ENCODE peak calls at places on chromosomes 11 and 22, in four cellular contexts. One of them, this sample, is unnamed.

GRCh38 chr11:96122601-96123044 is 198.7 kb upstream of the MTMR2 start:
- DNase-seq in GM06990: no peak
- DNase-seq in RWPE2: peak
- DNase-seq in thoracic aorta: no peak
- DNase-seq in this sample: peak

GRCh38 chr11:107928046-107928766 is at the start of gene RAB39A:
- DNase-seq in thoracic aorta: peak
- DNase-seq in GM06990: peak
- DNase-seq in RWPE2: peak
- DNase-seq in this sample: peak

GRCh38 chr22:26534166-26534855 is 22.0 kb upstream of the TFIP11 start:
- DNase-seq in RWPE2: no peak
- DNase-seq in GM06990: no peak
- DNase-seq in thoracic aorta: no peak
- DNase-seq in this sample: peak

GRCh38 chr22:25143161-25144076 is 56.2 kb upstream of the CRYBB3 start:
- DNase-seq in thoracic aorta: no peak
- DNase-seq in RWPE2: no peak
- DNase-seq in GM06990: no peak
- DNase-seq in this sample: no peak

GRCh38 chr11:66891849-66892660 is 35.2 kb downstream of the LRFN4 start:
- DNase-seq in thoracic aorta: peak
- DNase-seq in GM06990: peak
- DNase-seq in RWPE2: peak
- DNase-seq in this sample: peak

GRCh38 chr11:122045181-122045586 is 70.8 kb downstream of the BLID start:
- DNase-seq in thoracic aorta: no peak
- DNase-seq in GM06990: no peak
- DNase-seq in RWPE2: no peak
- DNase-seq in this sample: peak

GRCh38 chr11:11010624-11011127 is 152.8 kb upstream of the ZBED5 start:
- DNase-seq in RWPE2: no peak
- DNase-seq in thoracic aorta: no peak
- DNase-seq in GM06990: no peak
- DNase-seq in this sample: peak

GRCh38 chr11:90594658-90595057 is 371.8 kb upstream of the CHORDC1 start:
- DNase-seq in GM06990: no peak
- DNase-seq in RWPE2: no peak
- DNase-seq in thoracic aorta: no peak
- DNase-seq in this sample: peak

GRCh38 chr11:125167954-125168821 is 3.6 kb downstream of the PKNOX2 start:
- DNase-seq in RWPE2: peak
- DNase-seq in thoracic aorta: no peak
- DNase-seq in GM06990: no peak
- DNase-seq in this sample: no peak

GRCh38 chr22:45781941-45782340 is 110.3 kb downstream of the ATXN10 start:
- DNase-seq in thoracic aorta: no peak
- DNase-seq in GM06990: no peak
- DNase-seq in RWPE2: no peak
- DNase-seq in this sample: no peak

GRCh38 chr11:109077340-109077927 is 344.6 kb upstream of the C11orf87 start:
- DNase-seq in thoracic aorta: no peak
- DNase-seq in RWPE2: no peak
- DNase-seq in GM06990: no peak
- DNase-seq in this sample: no peak

GRCh38 chr11:6328321-6328720 is 8.0 kb upstream of the CAVIN3 start:
- DNase-seq in GM06990: no peak
- DNase-seq in thoracic aorta: no peak
- DNase-seq in RWPE2: no peak
- DNase-seq in this sample: no peak

GRCh38 chr11:21545701-21546100 is 647.2 kb upstream of the ANO5 start:
- DNase-seq in RWPE2: no peak
- DNase-seq in thoracic aorta: no peak
- DNase-seq in GM06990: no peak
- DNase-seq in this sample: no peak

GRCh38 chr22:23531283-23531921 is 48.7 kb downstream of the IGLL1 start:
- DNase-seq in GM06990: no peak
- DNase-seq in RWPE2: peak
- DNase-seq in thoracic aorta: no peak
- DNase-seq in this sample: no peak

GRCh38 chr22:42202669-42203068 is 67.8 kb downstream of the TCF20 start:
- DNase-seq in thoracic aorta: no peak
- DNase-seq in GM06990: no peak
- DNase-seq in RWPE2: no peak
- DNase-seq in this sample: no peak

GRCh38 chr11:40292636-40293585 is 1166.5 kb downstream of the LRRC4C start:
- DNase-seq in thoracic aorta: no peak
- DNase-seq in RWPE2: no peak
- DNase-seq in GM06990: no peak
- DNase-seq in this sample: no peak

GRCh38 chr11:117471776-117472175 is 144.1 kb downstream of the CEP164 start:
- DNase-seq in thoracic aorta: no peak
- DNase-seq in GM06990: no peak
- DNase-seq in RWPE2: no peak
- DNase-seq in this sample: no peak

GRCh38 chr11:117466966-117467365 is 139.3 kb downstream of the CEP164 start:
- DNase-seq in RWPE2: no peak
- DNase-seq in thoracic aorta: no peak
- DNase-seq in GM06990: no peak
- DNase-seq in this sample: no peak

GRCh38 chr11:117470576-117470975 is 142.9 kb downstream of the CEP164 start:
- DNase-seq in RWPE2: no peak
- DNase-seq in GM06990: no peak
- DNase-seq in thoracic aorta: no peak
- DNase-seq in this sample: no peak

GRCh38 chr11:117465236-117465997 is 137.8 kb downstream of the CEP164 start:
- DNase-seq in RWPE2: no peak
- DNase-seq in thoracic aorta: no peak
- DNase-seq in GM06990: no peak
- DNase-seq in this sample: no peak

GRCh38 chr11:117468888-117469287 is 141.2 kb downstream of the CEP164 start:
- DNase-seq in RWPE2: no peak
- DNase-seq in GM06990: no peak
- DNase-seq in thoracic aorta: no peak
- DNase-seq in this sample: no peak
- TF ChIP-seq CTCF in RWPE2: no peak
- TF ChIP-seq CTCF in GM06990: peak
- TF ChIP-seq CTCF in thoracic aorta: no peak
- TF ChIP-seq CTCF in this sample: no peak

DNA sequence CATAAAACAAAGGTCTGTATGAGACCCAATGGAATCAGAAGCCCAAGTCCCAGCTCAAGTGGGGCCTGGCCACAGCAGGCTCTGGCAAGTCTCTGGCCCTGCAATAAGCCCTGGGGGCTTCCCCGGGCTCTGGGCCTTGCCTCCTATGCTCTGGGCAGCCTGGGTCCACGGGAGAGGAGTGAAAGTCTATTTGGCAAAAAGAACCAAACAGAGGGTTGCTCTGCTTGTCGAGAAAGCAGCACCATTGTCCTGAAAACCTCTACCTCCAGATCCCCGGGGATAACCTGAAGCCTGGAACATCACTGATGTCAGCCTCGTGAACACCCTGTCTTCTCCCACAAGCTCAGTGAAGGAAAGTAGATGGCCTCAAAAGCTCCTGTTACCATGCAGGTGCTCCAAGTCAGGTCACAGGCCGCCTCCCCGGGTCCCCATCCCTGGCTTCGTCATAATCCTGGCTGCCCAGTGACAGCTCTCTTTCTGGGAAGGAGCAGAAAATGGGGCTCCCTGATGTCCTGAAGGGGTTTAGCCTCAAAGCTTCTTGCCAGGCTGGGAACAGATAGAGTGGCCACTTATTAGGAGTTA is 46.1 kb upstream of the ETS1 start:
- DNase-seq in GM06990: no peak
- DNase-seq in thoracic aorta: no peak
- DNase-seq in RWPE2: no peak
- DNase-seq in this sample: no peak
- TF ChIP-seq CTCF in GM06990: no peak
- TF ChIP-seq CTCF in thoracic aorta: no peak
- TF ChIP-seq CTCF in RWPE2: no peak
- TF ChIP-seq CTCF in this sample: no peak

DNA sequence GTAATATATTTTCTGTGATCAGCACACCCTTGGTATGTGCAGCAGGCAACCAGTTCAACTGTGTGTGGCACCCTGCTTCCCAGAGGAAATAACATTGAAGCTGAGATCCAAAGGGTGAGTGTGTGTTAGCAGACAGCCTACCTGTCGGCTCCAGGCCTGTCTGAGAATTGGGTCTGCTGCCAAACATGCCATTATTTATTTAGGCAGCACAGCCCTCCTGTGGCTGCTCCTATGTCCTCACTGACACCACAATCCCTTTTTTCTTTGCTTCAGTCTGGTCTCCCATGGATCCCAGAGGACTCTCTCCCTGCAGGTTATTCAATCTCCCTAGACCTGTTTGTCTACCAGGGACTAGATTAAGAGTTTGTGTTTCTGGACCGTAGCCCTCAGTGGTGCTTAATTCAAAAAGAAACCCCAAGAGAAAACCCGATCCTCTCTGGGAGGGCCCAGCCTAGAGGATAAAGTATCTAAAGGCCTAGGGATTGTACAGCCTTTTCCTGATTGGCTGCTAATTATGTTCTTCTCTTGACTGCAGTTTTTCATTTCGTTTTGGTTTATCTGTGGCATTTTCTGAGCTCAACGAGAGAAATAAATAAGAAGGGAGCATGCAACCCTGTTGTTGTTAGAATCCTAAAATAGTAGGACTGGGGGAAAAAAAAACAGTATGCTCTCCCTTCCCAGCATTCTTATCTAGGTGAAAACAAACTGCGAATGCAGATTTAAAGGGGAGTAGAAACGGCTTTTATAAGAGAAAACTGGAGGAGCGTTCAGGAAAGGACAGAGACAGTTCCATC is 24.1 kb downstream of the KCNE3 start:
- DNase-seq in GM06990: no peak
- DNase-seq in thoracic aorta: no peak
- DNase-seq in RWPE2: no peak
- DNase-seq in this sample: peak
- TF ChIP-seq CTCF in GM06990: no peak
- TF ChIP-seq CTCF in thoracic aorta: no peak
- TF ChIP-seq CTCF in RWPE2: peak
- TF ChIP-seq CTCF in this sample: peak

DNA sequence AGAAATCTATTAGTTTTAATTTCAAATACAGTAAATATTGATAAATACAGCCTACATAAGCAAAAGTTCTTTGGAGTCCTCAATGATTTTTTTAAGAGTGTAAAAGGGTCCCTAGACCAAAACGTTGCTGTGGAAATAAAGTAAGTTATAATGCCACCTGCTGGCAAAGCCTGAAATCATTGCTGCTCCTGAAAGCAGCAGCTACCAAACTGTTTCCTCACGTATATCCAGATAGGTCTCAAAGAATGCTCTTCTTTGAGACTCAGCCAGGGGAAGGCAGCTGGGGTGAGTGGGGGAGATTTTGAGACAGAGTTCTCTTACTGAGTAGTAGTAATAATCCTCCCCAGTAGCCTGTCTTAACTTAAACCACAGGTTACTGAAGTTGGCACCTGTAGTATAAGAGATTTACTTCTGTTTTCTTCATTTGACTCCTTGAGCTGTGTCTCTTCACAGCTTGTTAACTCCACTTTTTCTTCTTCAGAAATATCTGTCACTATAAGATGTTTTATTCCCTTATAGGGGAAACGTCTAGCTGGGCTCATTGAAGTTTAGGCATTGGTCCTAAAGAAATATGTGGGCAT is 78.1 kb downstream of the BTBD10 start:
- DNase-seq in RWPE2: no peak
- DNase-seq in thoracic aorta: no peak
- DNase-seq in GM06990: no peak
- DNase-seq in this sample: peak
- TF ChIP-seq CTCF in RWPE2: peak
- TF ChIP-seq CTCF in thoracic aorta: peak
- TF ChIP-seq CTCF in GM06990: peak
- TF ChIP-seq CTCF in this sample: peak

This sample was measured in MCF 10A.